ENCODE peak calls at places on chromosomes 16 and 17, in six cellular contexts. N is upper lobe of left lung, K is A549, U is K562, E is HepG2, C is GM12878. L is an unnamed sample. For H3K4me1, the result is how much of the 10 kb centered on the place peaks cover.

GRCh38 chr16:12767897-12768296 is 35.8 kb downstream of the CPPED1 start:
- ATAC-seq in N (no peak), K (no peak), U (peak), E (no peak), C (no peak), L (no peak)

GRCh38 chr17:62600805-62601204 is 26.7 kb upstream of the MRC2 start:
- ATAC-seq in N (peak), K (no peak), U (no peak), E (no peak), C (no peak), L (no peak)

GRCh38 chr17:59435238-59435637 is 103.8 kb downstream of the YPEL2 start:
- ATAC-seq in N (peak), K (peak), U (no peak), E (no peak), C (peak), L (peak)

GRCh38 chr16:30747331-30747730 is 894 bp upstream of the PHKG2 start:
- ATAC-seq in N (no peak), K (peak), U (no peak), E (no peak), C (no peak), L (no peak)

GRCh38 chr17:69575346-69575761 is 160.9 kb downstream of the MAP2K6 start:
- ATAC-seq in N (no peak), K (no peak), U (no peak), E (no peak), C (no peak), L (peak)

GRCh38 chr16:8103649-8104289 is 486.5 kb downstream of the TMEM114 start:
- ATAC-seq in N (no peak), K (no peak), U (peak), E (no peak), C (no peak), L (no peak)

GRCh38 chr16:16073884-16074781 is 124.7 kb downstream of the ABCC1 start:
- ATAC-seq in N (peak), K (peak), U (peak), E (peak), C (no peak), L (peak)

GRCh38 chr16:88769617-88770458 is 15.2 kb downstream of the PIEZO1 start:
- ATAC-seq in N (no peak), K (peak), U (peak), E (peak), C (peak), L (no peak)

GRCh38 chr16:11101283-11101682 is 154.7 kb downstream of the SOCS1 start:
- ATAC-seq in N (no peak), K (no peak), U (no peak), E (no peak), C (no peak), L (no peak)

GRCh38 chr17:28841901-28842281 is 699 bp downstream of the FAM222B start:
- ATAC-seq in N (no peak), K (peak), U (peak), E (peak), C (peak), L (peak)

GRCh38 chr17:41777157-41777578 is 9.3 kb downstream of the JUP start:
- ATAC-seq in N (peak), K (peak), U (no peak), E (peak), C (no peak), L (peak)

GRCh38 chr17:78974635-78975591 is 4.8 kb downstream of the LGALS3BP start:
- ATAC-seq in N (peak), K (peak), U (peak), E (no peak), C (no peak), L (peak)

GRCh38 chr16:3029499-3030127 is 5.8 kb downstream of the THOC6 start:
- ATAC-seq in N (peak), K (no peak), U (peak), E (peak), C (no peak), L (no peak)

GRCh38 chr17:51739245-51739886 is 419.1 kb downstream of the CA10 start:
- ATAC-seq in N (no peak), K (no peak), U (no peak), E (no peak), C (no peak), L (no peak)
- TF ChIP-seq EP300 in N (no peak), K (no peak), U (no peak), E (no peak), C (no peak), L (no peak)

GRCh38 chr17:36545093-36545464 is 360 bp downstream of the GGNBP2 start:
- ATAC-seq in N (peak), K (peak), U (peak), E (no peak), C (peak), L (peak)
- H3K4me1 ChIP-seq in N (under half), K (under half), U (under half), E (under half), C (under half), L (under half)

GRCh38 chr16:68737046-68737729 is at the start of gene CDH1:
- ATAC-seq in N (peak), K (peak), U (no peak), E (peak), C (no peak), L (no peak)
- H3K4me3 ChIP-seq in N (peak), K (peak), U (no peak), E (peak), C (no peak), L (peak)

GRCh38 chr17:77808663-77809425 is 149.7 kb upstream of the TNRC6C start:
- ATAC-seq in N (no peak), K (no peak), U (no peak), E (no peak), C (no peak), L (no peak)

GRCh38 chr17:77807051-77807745 is 151.3 kb upstream of the TNRC6C start:
- ATAC-seq in N (no peak), K (no peak), U (no peak), E (no peak), C (no peak), L (no peak)

GRCh38 chr17:77809814-77810213 is 148.7 kb upstream of the TNRC6C start:
- ATAC-seq in N (no peak), K (no peak), U (no peak), E (no peak), C (no peak), L (no peak)

GRCh38 chr17:77810536-77810935 is 148.0 kb upstream of the TNRC6C start:
- ATAC-seq in N (peak), K (peak), U (no peak), E (no peak), C (no peak), L (peak)

DNA sequence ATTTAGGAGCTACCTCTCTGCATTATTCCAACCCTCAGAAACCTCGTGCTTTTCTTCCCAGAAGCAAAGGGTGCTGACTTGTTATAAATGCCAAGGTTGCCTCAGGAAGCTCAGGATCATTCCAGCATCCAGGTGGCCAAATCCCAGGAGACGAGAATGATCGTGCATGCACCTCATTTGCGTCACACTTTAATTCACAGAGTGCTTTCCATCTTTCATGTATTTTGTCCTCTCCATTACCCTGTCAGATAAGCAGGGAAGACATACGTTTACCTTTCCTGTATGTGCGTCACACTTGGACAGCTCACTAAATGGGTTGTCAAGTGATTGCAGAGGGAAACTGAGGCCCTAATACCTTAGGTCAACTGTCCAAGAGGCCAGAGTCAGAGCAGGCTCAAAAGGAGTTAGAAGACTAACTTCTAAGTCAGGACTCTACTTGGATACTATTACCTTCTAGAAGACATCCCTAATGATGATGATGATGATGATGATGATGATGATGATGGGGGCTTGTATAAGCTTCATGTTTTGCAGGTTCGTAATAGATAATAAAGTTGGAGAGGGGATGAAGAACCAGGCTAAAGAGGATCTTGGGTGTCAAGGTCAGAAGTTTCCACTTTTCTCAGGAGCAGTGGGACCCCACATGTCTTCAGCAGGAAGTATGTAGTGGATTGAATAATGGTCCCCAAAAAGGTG is 150.6 kb upstream of the TNRC6C start:
- ATAC-seq in N (no peak), K (no peak), U (no peak), E (no peak), C (no peak), L (no peak)
- TF ChIP-seq EP300 in N (no peak), K (no peak), U (no peak), E (no peak), C (no peak), L (no peak)

GRCh38 chr17:19341641-19342610 is 20.6 kb downstream of the B9D1 start:
- ATAC-seq in N (no peak), K (no peak), U (no peak), E (no peak), C (no peak), L (no peak)
- H3K4me1 ChIP-seq in N (under half), K (under half), U (under half), E (half or more), C (under half), L (half or more)

L was measured in gastroesophageal sphincter.